ENCODE peak calls at places on chromosome 9, in six cellular contexts. I is GM12878, D is lower leg skin, O is choroid plexus epithelial cell, Y is DND-41, H is endothelial cell of umbilical vein. L is an unnamed sample.

GRCh38 chr9:27572918-27573698 is at the start of gene C9orf72:
- DNase-seq in Y (peak; percentile 83), O (no peak), H (peak; percentile 61), D (peak; percentile 96), I (no peak), L (peak; percentile 80)

GRCh38 chr9:81716409-81716808 is 27.1 kb upstream of the TLE1 start:
- DNase-seq in D (no peak), O (peak; percentile 27), Y (no peak), I (no peak), H (no peak), L (no peak)

GRCh38 chr9:135015565-135015964 is 71.9 kb upstream of the OLFM1 start:
- DNase-seq in H (no peak), Y (no peak), I (no peak), D (no peak), O (no peak), L (no peak)

GRCh38 chr9:19533373-19533772 is 124.6 kb downstream of the ACER2 start:
- DNase-seq in Y (no peak), O (peak; percentile 24), I (no peak), H (no peak), D (no peak), L (no peak)

GRCh38 chr9:72362680-72363139 is 2.3 kb downstream of the ZFAND5 start:
- DNase-seq in H (peak; percentile 76), Y (peak; percentile 45), D (peak; percentile 90), I (peak; percentile 41), O (peak; percentile 95), L (peak; percentile 54)

GRCh38 chr9:124764774-124765438 is 6.2 kb downstream of the NR6A1 start:
- DNase-seq in I (no peak), H (peak; percentile 47), D (no peak), O (peak; percentile 57), Y (no peak), L (no peak)

GRCh38 chr9:129875687-129876395 is 40.6 kb downstream of the USP20 start:
- DNase-seq in D (no peak), I (no peak), H (no peak), Y (no peak), O (no peak), L (no peak)

GRCh38 chr9:117448066-117448465 is 33.2 kb upstream of the ASTN2 start:
- DNase-seq in H (no peak), O (peak; percentile 8), I (no peak), D (no peak), Y (no peak), L (no peak)

GRCh38 chr9:79127661-79128060 is 444.1 kb upstream of the TLE4 start:
- DNase-seq in H (no peak), Y (no peak), I (no peak), D (no peak), O (no peak), L (no peak)

GRCh38 chr9:92059045-92059444 is 56.2 kb downstream of the SPTLC1 start:
- DNase-seq in Y (no peak), I (no peak), O (no peak), D (no peak), H (no peak), L (no peak)

GRCh38 chr9:38423273-38423938 is 848 bp downstream of the IGFBPL1 start:
- DNase-seq in O (no peak), H (no peak), D (peak; percentile 65), I (no peak), Y (no peak), L (no peak)

GRCh38 chr9:89591291-89592200 is 13.3 kb upstream of the GADD45G start:
- DNase-seq in O (no peak), D (no peak), I (no peak), Y (no peak), H (no peak), L (no peak)

GRCh38 chr9:109733690-109734089 is 46.3 kb upstream of the PALM2AKAP2 start:
- DNase-seq in I (no peak), O (peak; percentile 81), D (no peak), Y (no peak), H (no peak), L (no peak)

GRCh38 chr9:71819115-71819739 is 50.9 kb upstream of the CEMIP2 start:
- DNase-seq in I (no peak), Y (peak; percentile 45), H (peak; percentile 35), O (peak; percentile 61), D (no peak), L (no peak)

GRCh38 chr9:114505187-114506081 is at the start of gene WHRN:
- DNase-seq in O (peak; percentile 82), I (no peak), H (peak; percentile 83), D (peak; percentile 98), Y (peak; percentile 61), L (peak; percentile 90)

GRCh38 chr9:74304598-74304997 is 192.5 kb upstream of the RORB start:
- DNase-seq in H (no peak), O (no peak), D (no peak), Y (no peak), I (no peak), L (no peak)

GRCh38 chr9:126207256-126207655 is 119.4 kb upstream of the MVB12B start:
- DNase-seq in I (no peak), H (no peak), Y (no peak), O (no peak), D (no peak), L (peak; percentile 45)

GRCh38 chr9:14746655-14747054 is 24.1 kb upstream of the CER1 start:
- DNase-seq in D (no peak), O (no peak), H (peak; percentile 93), Y (no peak), I (no peak), L (no peak)

GRCh38 chr9:106945727-106946690 is 83.0 kb downstream of the ZNF462 start:
- DNase-seq in I (no peak), D (no peak), O (peak; percentile 89), H (peak; percentile 53), Y (no peak), L (no peak)

GRCh38 chr9:125189011-125189360 is 617 bp downstream of the PPP6C start:
- DNase-seq in H (peak; percentile 24), I (no peak), D (peak; percentile 90), Y (peak; percentile 30), O (peak; percentile 8), L (peak; percentile 18)

GRCh38 chr9:19229725-19230355 is 653 bp upstream of the DENND4C start:
- DNase-seq in H (peak; percentile 72), D (peak; percentile 94), I (no peak), O (peak; percentile 56), Y (peak; percentile 78), L (peak; percentile 41)

GRCh38 chr9:86807577-86807976 is 139.7 kb downstream of the GAS1 start:
- DNase-seq in I (no peak), D (no peak), O (peak; percentile 30), H (no peak), Y (no peak), L (no peak)

GRCh38 chr9:117771162-117771561 is 67.0 kb downstream of the TLR4 start:
- DNase-seq in D (no peak), O (no peak), Y (no peak), I (no peak), H (no peak), L (no peak)

GRCh38 chr9:137077010-137077747 is at the start of gene UAP1L1:
- DNase-seq in D (peak; percentile 95), I (no peak), O (peak; percentile 55), Y (no peak), H (peak; percentile 43), L (peak; percentile 85)

GRCh38 chr9:91302831-91303230 is 58.9 kb downstream of the AUH start:
- DNase-seq in Y (no peak), I (no peak), D (no peak), O (peak; percentile 85), H (peak; percentile 76), L (no peak)

DNA sequence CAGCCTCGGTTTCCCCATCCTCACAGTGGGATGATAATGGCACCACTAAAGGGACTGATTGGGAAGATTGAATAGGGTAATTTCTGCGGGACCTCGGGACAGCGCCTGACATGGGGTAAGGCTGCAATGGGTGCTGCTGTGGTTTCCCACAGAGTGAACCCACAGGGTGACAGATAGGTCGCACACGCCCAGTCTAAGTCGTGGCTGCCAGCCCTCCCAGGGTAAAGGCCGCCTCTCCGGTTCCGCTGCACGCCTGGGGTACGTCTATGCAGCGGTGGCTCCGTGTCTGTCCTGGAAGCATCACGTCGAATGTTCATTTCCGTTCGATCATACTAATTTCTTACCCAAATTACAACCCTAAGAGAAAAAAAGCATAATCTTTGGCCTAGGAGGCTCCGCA is 631 bp downstream of the CFAP77 start:
- DNase-seq in H (no peak), I (no peak), O (no peak), Y (no peak), D (no peak), L (no peak)
- H3K4me3 ChIP-seq in H (no peak overlapping the region), I (peak overlapping the region; percentile 29), O (peak overlapping the region; percentile 62), Y (no peak overlapping the region), D (peak overlapping the region; percentile 18), L (peak overlapping the region; percentile 66)

DNA sequence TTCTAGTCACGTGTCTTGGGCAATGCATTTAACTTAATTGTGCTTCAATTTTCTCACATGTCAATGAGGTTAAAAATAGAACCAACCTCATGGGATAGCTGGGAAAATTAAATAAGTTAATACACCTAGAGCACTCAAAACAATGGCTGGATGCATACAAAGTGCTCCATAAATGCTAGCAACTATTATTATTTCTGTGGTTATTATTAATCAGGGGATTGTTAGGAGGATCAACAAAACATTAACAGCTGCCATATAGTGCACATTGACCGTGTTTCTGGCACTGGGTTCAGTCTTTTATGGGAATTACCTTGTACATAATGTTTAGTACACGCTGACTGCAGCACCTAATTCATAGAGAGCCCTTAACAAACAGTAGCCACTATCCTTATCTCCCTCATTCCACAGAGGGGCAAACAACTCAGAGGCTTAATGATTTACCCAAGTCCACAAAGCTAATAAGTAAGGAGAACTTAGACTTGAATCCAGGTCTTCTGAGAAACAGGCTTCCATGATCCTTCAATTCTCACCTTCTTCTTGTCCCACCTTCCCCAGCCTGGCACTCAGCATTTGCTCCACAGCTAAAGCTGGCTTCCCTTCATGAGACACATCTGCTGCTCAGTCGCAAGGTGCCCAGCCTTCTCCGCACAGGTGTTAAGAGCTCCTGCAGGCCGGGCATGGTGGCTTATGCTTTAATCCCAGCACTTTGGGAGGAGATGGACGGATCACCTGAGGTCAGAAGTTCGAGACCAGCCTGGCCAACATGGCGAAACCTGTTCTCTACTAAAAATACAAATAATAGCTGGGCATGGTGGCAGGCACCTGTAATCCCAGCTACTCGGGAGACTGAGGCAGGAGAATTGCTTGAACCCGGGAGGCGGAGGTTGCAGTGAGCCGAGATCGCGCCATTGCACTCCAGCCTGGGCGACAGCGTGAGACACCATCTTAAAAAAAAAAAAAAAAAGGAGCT is 137.4 kb upstream of the ABCA1 start:
- DNase-seq in H (no peak), I (no peak), Y (no peak), D (peak; percentile 74), O (no peak), L (no peak)
- H3K4me3 ChIP-seq in H (no peak overlapping the region), I (no peak overlapping the region), Y (no peak overlapping the region), D (no peak overlapping the region), O (no peak overlapping the region), L (peak overlapping the region; percentile 41)

GRCh38 chr9:70597886-70598285 is 183.4 kb upstream of the KLF9 start:
- DNase-seq in O (no peak), D (no peak), I (no peak), Y (no peak), H (no peak), L (no peak)
- H3K4me3 ChIP-seq in O (no peak overlapping the region), D (no peak overlapping the region), I (no peak overlapping the region), Y (no peak overlapping the region), H (no peak overlapping the region), L (no peak overlapping the region)

DNA sequence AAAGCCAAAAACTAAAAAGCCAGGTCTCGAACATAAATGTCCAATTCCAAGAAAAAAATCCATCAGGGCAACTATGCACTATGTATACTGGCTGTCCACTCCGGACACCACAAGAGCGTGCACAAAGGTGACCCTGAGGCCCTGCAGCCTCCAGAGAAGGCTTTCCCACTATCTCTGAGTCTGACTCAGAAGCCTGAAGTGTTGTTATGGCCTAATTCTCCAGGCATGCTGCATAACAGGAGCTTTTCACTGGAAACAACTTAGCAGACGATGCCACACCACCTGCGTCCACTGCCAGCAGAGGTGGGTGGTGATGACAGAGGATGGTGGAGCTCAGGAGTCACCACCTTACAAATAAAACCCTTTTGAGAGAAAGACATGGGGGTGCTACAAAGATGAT is 63.7 kb downstream of the HABP4 start:
- DNase-seq in H (no peak), O (peak; percentile 69), D (no peak), I (no peak), Y (no peak), L (no peak)
- H3K4me3 ChIP-seq in H (no peak overlapping the region), O (no peak overlapping the region), D (no peak overlapping the region), I (no peak overlapping the region), Y (no peak overlapping the region), L (no peak overlapping the region)

L was measured in left ventricle myocardium inferior.